ENCODE peak calls at places on chromosomes 5 and 9, in five cellular contexts. One of them, this sample, is unnamed.

GRCh38 chr9:16561121-16561520 is 309.3 kb downstream of the BNC2 start:
- DNase-seq in pancreas: no peak
- DNase-seq in stimulated activated CD4-positive, alpha-beta T cell treated with anti-CD3 and anti-CD28 coated beads, Interleukin-15, amount 100 ng/mL, for 1 hour: no peak
- DNase-seq in SW480: no peak
- DNase-seq in NCI-H1092 treated with DMSO at 0.1 percent for 48 hours: peak
- DNase-seq in this sample: no peak

GRCh38 chr5:97046270-97046982 is 96.0 kb downstream of the LIX1 start:
- DNase-seq in pancreas: no peak
- DNase-seq in stimulated activated CD4-positive, alpha-beta T cell treated with anti-CD3 and anti-CD28 coated beads, Interleukin-15, amount 100 ng/mL, for 1 hour: no peak
- DNase-seq in SW480: peak
- DNase-seq in NCI-H1092 treated with DMSO at 0.1 percent for 48 hours: no peak
- DNase-seq in this sample: no peak

GRCh38 chr5:91224969-91225368 is 158.1 kb downstream of the ARRDC3 start:
- DNase-seq in pancreas: no peak
- DNase-seq in stimulated activated CD4-positive, alpha-beta T cell treated with anti-CD3 and anti-CD28 coated beads, Interleukin-15, amount 100 ng/mL, for 1 hour: no peak
- DNase-seq in SW480: no peak
- DNase-seq in NCI-H1092 treated with DMSO at 0.1 percent for 48 hours: no peak
- DNase-seq in this sample: no peak

GRCh38 chr9:134166374-134166773 is 2.0 kb upstream of the RNU6ATAC start:
- DNase-seq in pancreas: no peak
- DNase-seq in stimulated activated CD4-positive, alpha-beta T cell treated with anti-CD3 and anti-CD28 coated beads, Interleukin-15, amount 100 ng/mL, for 1 hour: no peak
- DNase-seq in SW480: no peak
- DNase-seq in NCI-H1092 treated with DMSO at 0.1 percent for 48 hours: no peak
- DNase-seq in this sample: no peak

GRCh38 chr9:38047301-38048251 is 21.5 kb downstream of the SHB start:
- DNase-seq in pancreas: peak
- DNase-seq in stimulated activated CD4-positive, alpha-beta T cell treated with anti-CD3 and anti-CD28 coated beads, Interleukin-15, amount 100 ng/mL, for 1 hour: no peak
- DNase-seq in SW480: peak
- DNase-seq in NCI-H1092 treated with DMSO at 0.1 percent for 48 hours: no peak
- DNase-seq in this sample: no peak

GRCh38 chr9:130962418-130963316 is 23.6 kb upstream of the FIBCD1 start:
- DNase-seq in pancreas: peak
- DNase-seq in stimulated activated CD4-positive, alpha-beta T cell treated with anti-CD3 and anti-CD28 coated beads, Interleukin-15, amount 100 ng/mL, for 1 hour: no peak
- DNase-seq in SW480: peak
- DNase-seq in NCI-H1092 treated with DMSO at 0.1 percent for 48 hours: no peak
- DNase-seq in this sample: no peak

GRCh38 chr9:88056876-88057275 is 81.4 kb downstream of the SPATA31C2 start:
- DNase-seq in pancreas: no peak
- DNase-seq in stimulated activated CD4-positive, alpha-beta T cell treated with anti-CD3 and anti-CD28 coated beads, Interleukin-15, amount 100 ng/mL, for 1 hour: no peak
- DNase-seq in SW480: no peak
- DNase-seq in NCI-H1092 treated with DMSO at 0.1 percent for 48 hours: no peak
- DNase-seq in this sample: no peak

GRCh38 chr5:1931590-1932138 is 48.9 kb upstream of the IRX4 start:
- DNase-seq in pancreas: peak
- DNase-seq in stimulated activated CD4-positive, alpha-beta T cell treated with anti-CD3 and anti-CD28 coated beads, Interleukin-15, amount 100 ng/mL, for 1 hour: no peak
- DNase-seq in SW480: peak
- DNase-seq in NCI-H1092 treated with DMSO at 0.1 percent for 48 hours: no peak
- DNase-seq in this sample: no peak

GRCh38 chr9:92807757-92808725 is 43.4 kb upstream of the BICD2 start:
- DNase-seq in pancreas: no peak
- DNase-seq in stimulated activated CD4-positive, alpha-beta T cell treated with anti-CD3 and anti-CD28 coated beads, Interleukin-15, amount 100 ng/mL, for 1 hour: no peak
- DNase-seq in SW480: peak
- DNase-seq in NCI-H1092 treated with DMSO at 0.1 percent for 48 hours: peak
- DNase-seq in this sample: no peak

GRCh38 chr9:81132318-81132717 is 557.0 kb downstream of the TLE1 start:
- DNase-seq in pancreas: no peak
- DNase-seq in stimulated activated CD4-positive, alpha-beta T cell treated with anti-CD3 and anti-CD28 coated beads, Interleukin-15, amount 100 ng/mL, for 1 hour: no peak
- DNase-seq in SW480: peak
- DNase-seq in NCI-H1092 treated with DMSO at 0.1 percent for 48 hours: no peak
- DNase-seq in this sample: no peak

GRCh38 chr9:134592018-134592818 is 49.4 kb upstream of the COL5A1 start:
- DNase-seq in pancreas: no peak
- DNase-seq in stimulated activated CD4-positive, alpha-beta T cell treated with anti-CD3 and anti-CD28 coated beads, Interleukin-15, amount 100 ng/mL, for 1 hour: no peak
- DNase-seq in SW480: peak
- DNase-seq in NCI-H1092 treated with DMSO at 0.1 percent for 48 hours: no peak
- DNase-seq in this sample: no peak

GRCh38 chr5:87322381-87322780 is 54.7 kb downstream of the RASA1 start:
- DNase-seq in pancreas: no peak
- DNase-seq in stimulated activated CD4-positive, alpha-beta T cell treated with anti-CD3 and anti-CD28 coated beads, Interleukin-15, amount 100 ng/mL, for 1 hour: no peak
- DNase-seq in SW480: no peak
- DNase-seq in NCI-H1092 treated with DMSO at 0.1 percent for 48 hours: no peak
- DNase-seq in this sample: no peak

GRCh38 chr5:1793301-1793740 is 6.3 kb downstream of the MRPL36 start:
- DNase-seq in pancreas: no peak
- DNase-seq in stimulated activated CD4-positive, alpha-beta T cell treated with anti-CD3 and anti-CD28 coated beads, Interleukin-15, amount 100 ng/mL, for 1 hour: no peak
- DNase-seq in SW480: no peak
- DNase-seq in NCI-H1092 treated with DMSO at 0.1 percent for 48 hours: no peak
- DNase-seq in this sample: no peak

GRCh38 chr5:170795154-170795553 is 11.6 kb downstream of the GABRP start:
- DNase-seq in pancreas: no peak
- DNase-seq in stimulated activated CD4-positive, alpha-beta T cell treated with anti-CD3 and anti-CD28 coated beads, Interleukin-15, amount 100 ng/mL, for 1 hour: no peak
- DNase-seq in SW480: no peak
- DNase-seq in NCI-H1092 treated with DMSO at 0.1 percent for 48 hours: no peak
- DNase-seq in this sample: no peak

This sample was measured in cortex of kidney.